ENCODE peak calls at places on chromosomes 11 and 22, in four cellular contexts. Y, Z, G and A are unnamed samples. For H3K36me3, the result is how much of the 10 kb centered on the place peaks cover.

GRCh38 chr11:96260067-96260511 is 82.9 kb downstream of the MAML2 start:
- DNase-seq in Y (no peak), Z (peak), G (no peak), A (no peak)

GRCh38 chr22:49593509-49593908 is 234.2 kb downstream of the BRD1 start:
- DNase-seq in Y (no peak), Z (no peak), G (no peak), A (peak)

GRCh38 chr22:46290843-46291785 is 5.6 kb upstream of the GTSE1 start:
- DNase-seq in Y (no peak), Z (no peak), G (peak), A (no peak)

GRCh38 chr22:47610281-47610680 is 847.8 kb downstream of the TBC1D22A start:
- DNase-seq in Y (no peak), Z (no peak), G (peak), A (no peak)

GRCh38 chr11:12179019-12179418 is 68.6 kb downstream of the MICAL2 start:
- DNase-seq in Y (no peak), Z (no peak), G (no peak), A (peak)

GRCh38 chr11:44988981-44989635 is 38.4 kb upstream of the TP53I11 start:
- DNase-seq in Y (no peak), Z (no peak), G (no peak), A (no peak)

GRCh38 chr11:4677948-4678347 is 19.7 kb downstream of the OR51E2 start:
- DNase-seq in Y (no peak), Z (no peak), G (no peak), A (no peak)

GRCh38 chr22:46355369-46355995 is 20.0 kb downstream of the TRMU start:
- DNase-seq in Y (peak), Z (peak), G (peak), A (peak)

GRCh38 chr11:63736864-63737263 is 31.7 kb downstream of the ZFTA start:
- DNase-seq in Y (no peak), Z (no peak), G (no peak), A (no peak)

GRCh38 chr11:86934263-86934932 is 20.8 kb downstream of the FZD4 start:
- DNase-seq in Y (no peak), Z (no peak), G (no peak), A (no peak)

GRCh38 chr11:100576044-100577021 is 110.8 kb upstream of the ARHGAP42 start:
- DNase-seq in Y (peak), Z (peak), G (no peak), A (no peak)

GRCh38 chr11:133343951-133344350 is 188.3 kb downstream of the OPCML start:
- DNase-seq in Y (no peak), Z (no peak), G (no peak), A (no peak)

GRCh38 chr11:3158131-3158591 is 6.9 kb downstream of the OSBPL5 start:
- DNase-seq in Y (no peak), Z (no peak), G (peak), A (no peak)

GRCh38 chr11:126459691-126460404 is 104.4 kb downstream of the ST3GAL4 start:
- DNase-seq in Y (peak), Z (no peak), G (no peak), A (no peak)

GRCh38 chr22:39431821-39432251 is 25.0 kb upstream of the MGAT3 start:
- DNase-seq in Y (peak), Z (no peak), G (peak), A (no peak)

GRCh38 chr11:2719831-2720603 is 20.2 kb upstream of the KCNQ1OT1 start:
- DNase-seq in Y (no peak), Z (no peak), G (no peak), A (no peak)

GRCh38 chr11:11441091-11441490 is 88.0 kb upstream of the CSNK2A3 start:
- DNase-seq in Y (no peak), Z (no peak), G (no peak), A (no peak)

GRCh38 chr11:115194798-115195101 is 309.5 kb downstream of the CADM1 start:
- DNase-seq in Y (no peak), Z (no peak), G (no peak), A (no peak)

GRCh38 chr11:1780700-1781592 is 17.2 kb upstream of the CTSD start:
- DNase-seq in Y (no peak), Z (no peak), G (peak), A (peak)

GRCh38 chr22:42863349-42863911 is 6.4 kb upstream of the ARFGAP3 start:
- DNase-seq in Y (no peak), Z (no peak), G (no peak), A (no peak)

GRCh38 chr11:26974068-26974790 is 19.7 kb upstream of the FIBIN start:
- DNase-seq in Y (no peak), Z (no peak), G (no peak), A (no peak)

GRCh38 chr22:35987487-35987886 is 41.1 kb downstream of the RBFOX2 start:
- DNase-seq in Y (no peak), Z (no peak), G (no peak), A (no peak)

GRCh38 chr11:65066315-65066714 is 8.0 kb upstream of the NAALADL1 start:
- DNase-seq in Y (no peak), Z (no peak), G (no peak), A (no peak)

GRCh38 chr11:44145011-44145777 is 49.7 kb downstream of the EXT2 start:
- DNase-seq in Y (no peak), Z (no peak), G (no peak), A (no peak)

GRCh38 chr22:41308544-41308947 is 7.2 kb downstream of the ZC3H7B start:
- DNase-seq in Y (no peak), Z (no peak), G (no peak), A (no peak)

GRCh38 chr11:134951305-134951700 is 539.3 kb upstream of the B3GAT1 start:
- DNase-seq in Y (no peak), Z (no peak), G (no peak), A (no peak)

GRCh38 chr11:74269161-74269809 is 42.2 kb downstream of the P4HA3 start:
- DNase-seq in Y (no peak), Z (no peak), G (no peak), A (no peak)

GRCh38 chr11:99432677-99433076 is 411.9 kb downstream of the CNTN5 start:
- DNase-seq in Y (no peak), Z (no peak), G (no peak), A (no peak)

DNA sequence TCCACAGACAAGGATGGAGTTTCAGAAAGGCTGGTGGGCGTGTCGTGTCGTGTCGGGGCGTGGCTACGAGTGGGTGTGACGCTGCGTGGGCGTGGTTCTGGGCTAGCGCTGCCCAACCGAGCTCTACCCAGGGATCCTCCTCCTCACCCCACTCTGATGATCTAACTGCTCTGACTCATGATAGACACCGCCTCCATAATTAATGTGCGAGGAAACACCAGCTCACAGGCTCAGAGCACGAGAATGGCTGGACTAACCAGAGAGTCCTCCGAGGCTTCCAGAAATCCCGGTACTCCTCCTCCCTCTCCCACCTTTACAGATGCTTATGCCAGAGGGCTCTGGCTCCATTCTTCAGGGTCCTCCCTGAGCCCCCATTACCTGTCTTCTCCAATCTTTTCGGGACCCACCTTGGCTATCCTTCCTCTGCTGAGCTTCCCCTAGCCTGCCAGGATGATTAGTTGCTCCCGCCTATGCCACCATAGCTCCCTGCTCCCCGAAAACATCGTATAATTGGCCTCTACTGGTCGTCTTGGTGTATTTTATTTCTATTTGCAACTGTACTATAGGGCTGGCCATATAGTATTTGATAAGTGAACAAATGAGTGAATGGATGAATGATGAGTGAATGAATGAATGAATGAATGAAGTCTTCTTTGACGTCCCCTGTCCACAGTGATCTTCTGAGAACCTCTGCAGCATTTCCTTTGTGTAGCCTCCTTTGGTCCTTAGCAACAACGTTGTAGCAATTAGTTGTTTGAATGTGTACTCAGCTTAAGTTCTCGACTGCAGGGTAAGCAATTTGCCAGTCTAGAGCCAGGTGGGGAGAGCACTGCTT is 21.7 kb downstream of the TMPRSS13 start:
- DNase-seq in Y (peak), Z (peak), G (peak), A (peak)
- TF ChIP-seq POLR2A in Y (peak), Z (peak), G (no peak), A (peak)

GRCh38 chr11:111922803-111923202 is 4.1 kb downstream of the C11orf52 start:
- DNase-seq in Y (peak), Z (no peak), G (no peak), A (no peak)
- H3K4me3 ChIP-seq in Y (no peak), Z (no peak), G (no peak), A (no peak)

GRCh38 chr22:45216133-45217003 is 24.3 kb downstream of the KIAA0930 start:
- DNase-seq in Y (no peak), Z (no peak), G (peak), A (no peak)
- H3K36me3 ChIP-seq in Y (under half), Z (under half), G (under half), A (under half)

DNA sequence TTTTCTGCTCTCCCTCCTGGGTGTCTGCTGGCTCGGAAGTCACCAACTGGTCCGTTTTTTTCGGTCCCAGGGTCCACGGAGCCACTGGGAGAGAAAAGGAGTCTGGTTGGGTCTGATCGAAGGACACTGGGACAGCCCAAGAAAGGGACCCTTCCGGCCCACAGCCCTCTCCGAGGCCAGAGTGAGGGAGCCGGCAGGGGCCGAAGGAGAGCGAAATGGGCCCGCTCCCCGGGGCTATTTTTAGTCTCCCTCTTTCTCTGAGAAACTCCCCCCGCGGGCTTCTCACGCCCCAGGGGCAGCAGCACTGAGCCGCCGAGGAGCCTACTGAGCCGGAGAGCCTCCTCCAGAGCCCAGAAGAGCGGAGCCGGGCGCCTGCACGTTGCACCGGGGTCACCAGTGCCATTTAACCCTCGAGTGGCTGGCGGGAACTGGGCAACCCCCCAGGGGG is 1.9 kb downstream of the ESAM start:
- DNase-seq in Y (no peak), Z (no peak), G (peak), A (no peak)
- TF ChIP-seq POLR2A in Y (no peak), Z (no peak), G (no peak), A (no peak)

GRCh38 chr11:94326947-94327346 is 22.6 kb downstream of the IZUMO1R start:
- DNase-seq in Y (no peak), Z (no peak), G (no peak), A (no peak)

GRCh38 chr11:94329501-94329900 is 25.1 kb downstream of the IZUMO1R start:
- DNase-seq in Y (no peak), Z (no peak), G (no peak), A (no peak)

GRCh38 chr11:94332814-94333213 is 28.4 kb downstream of the IZUMO1R start:
- DNase-seq in Y (no peak), Z (no peak), G (no peak), A (no peak)

GRCh38 chr11:94328587-94329080 is 24.3 kb downstream of the IZUMO1R start:
- DNase-seq in Y (no peak), Z (no peak), G (no peak), A (no peak)

DNA sequence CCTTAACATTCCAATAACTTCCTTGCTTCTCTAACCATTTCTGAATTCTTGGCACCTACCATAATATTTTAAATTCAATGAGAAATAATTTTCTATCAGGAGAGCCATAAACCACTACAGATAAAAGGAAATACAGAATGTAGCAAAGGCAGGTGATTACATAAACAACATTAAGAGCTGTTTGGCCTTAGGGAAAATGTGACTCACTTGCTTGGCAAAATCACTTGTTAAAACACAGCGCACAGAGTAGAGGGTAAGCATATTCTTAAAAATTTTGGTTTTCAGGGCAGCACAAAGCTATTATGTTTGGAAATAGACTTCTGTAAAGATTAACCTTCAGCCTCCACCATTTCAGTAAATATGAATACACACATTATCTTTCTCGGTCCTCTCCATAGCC is 26.4 kb downstream of the IZUMO1R start:
- DNase-seq in Y (no peak), Z (no peak), G (no peak), A (no peak)
- H3K4me3 ChIP-seq in Y (no peak), Z (no peak), G (no peak), A (no peak)

GRCh38 chr11:104422320-104422944 is 258.5 kb upstream of the PDGFD start:
- DNase-seq in Y (no peak), Z (no peak), G (peak), A (peak)
- H3K36me3 ChIP-seq in Y (under half), Z (under half), G (under half), A (under half)

GRCh38 chr11:71449596-71449995 is 1.4 kb upstream of the DHCR7 start:
- DNase-seq in Y (no peak), Z (peak), G (no peak), A (no peak)

GRCh38 chr11:71450507-71450906 is 2.3 kb upstream of the DHCR7 start:
- DNase-seq in Y (no peak), Z (no peak), G (no peak), A (no peak)

GRCh38 chr11:71447791-71448256 is 369 bp downstream of the DHCR7 start:
- DNase-seq in Y (no peak), Z (peak), G (peak), A (peak)

GRCh38 chr11:71446942-71447688 is 1.1 kb downstream of the DHCR7 start:
- DNase-seq in Y (no peak), Z (no peak), G (no peak), A (no peak)

GRCh38 chr11:71448257-71449161 is at the start of gene DHCR7:
- DNase-seq in Y (peak), Z (peak), G (peak), A (peak)
- TF ChIP-seq POLR2A in Y (peak), Z (peak), G (peak), A (peak)

GRCh38 chr22:27990451-27990840 is 71.4 kb upstream of the PITPNB start:
- DNase-seq in Y (no peak), Z (no peak), G (no peak), A (no peak)
- H3K4me3 ChIP-seq in Y (no peak), Z (no peak), G (peak), A (no peak)